ENCODE peak calls at places on chromosomes 12 and 14, in ten cellular contexts. D is PC-9, M is choroid plexus epithelial cell, B is mesendoderm, S is fibroblast of lung, R is skeletal muscle cell, X is A549, T is aorta, J is left ventricle myocardium inferior, Y is SK-N-SH. W is an unnamed sample.

GRCh38 chr14:103880986-103881926 is 33.9 kb upstream of the PPP1R13B start:
- DNase-seq in D (no peak), M (no peak), B (no peak), S (no peak), R (peak), X (no peak), T (no peak), J (peak), Y (peak), W (no peak)

GRCh38 chr12:121628037-121628436 is 1.7 kb downstream of the ORAI1 start:
- DNase-seq in D (peak), M (no peak), B (peak), S (peak), R (no peak), X (no peak), T (no peak), J (no peak), Y (peak), W (no peak)

GRCh38 chr12:42296503-42297109 is 29.3 kb downstream of the ZCRB1 start:
- DNase-seq in D (no peak), M (peak), B (peak), S (no peak), R (no peak), X (peak), T (no peak), J (no peak), Y (no peak), W (peak)

GRCh38 chr14:49478784-49479183 is 107.4 kb downstream of the RPS29 start:
- DNase-seq in D (no peak), M (no peak), B (no peak), S (no peak), R (no peak), X (no peak), T (no peak), J (no peak), Y (no peak), W (no peak)

GRCh38 chr14:96086574-96087077 is 47.5 kb downstream of the C14orf132 start:
- DNase-seq in D (peak), M (no peak), B (no peak), S (peak), R (no peak), X (no peak), T (peak), J (no peak), Y (no peak), W (no peak)

GRCh38 chr12:57591567-57592325 is 754 bp downstream of the PIP4K2C start:
- DNase-seq in D (peak), M (peak), B (peak), S (peak), R (no peak), X (no peak), T (no peak), J (no peak), Y (peak), W (peak)

GRCh38 chr12:52434096-52434733 is at the start of gene KRT75:
- DNase-seq in D (no peak), M (no peak), B (no peak), S (peak), R (no peak), X (no peak), T (no peak), J (no peak), Y (no peak), W (no peak)

GRCh38 chr12:107581616-107582015 is 104.0 kb upstream of the PWP1 start:
- DNase-seq in D (no peak), M (no peak), B (no peak), S (peak), R (no peak), X (no peak), T (no peak), J (no peak), Y (no peak), W (no peak)

GRCh38 chr12:96241484-96242256 is 47.5 kb downstream of the ELK3 start:
- DNase-seq in D (no peak), M (peak), B (peak), S (peak), R (peak), X (peak), T (no peak), J (no peak), Y (no peak), W (peak)

GRCh38 chr12:104643921-104644669 is 187.3 kb downstream of the CHST11 start:
- DNase-seq in D (peak), M (peak), B (no peak), S (no peak), R (no peak), X (no peak), T (no peak), J (peak), Y (peak), W (peak)

GRCh38 chr14:20493634-20494033 is 11.7 kb upstream of the RNASE10 start:
- DNase-seq in D (no peak), M (no peak), B (no peak), S (no peak), R (no peak), X (no peak), T (no peak), J (no peak), Y (no peak), W (no peak)

GRCh38 chr14:43983721-43984120 is 523.4 kb downstream of the FSCB start:
- DNase-seq in D (no peak), M (no peak), B (no peak), S (no peak), R (no peak), X (no peak), T (no peak), J (no peak), Y (no peak), W (no peak)

GRCh38 chr14:100585448-100586152 is 1.6 kb downstream of the BEGAIN start:
- DNase-seq in D (no peak), M (no peak), B (no peak), S (no peak), R (no peak), X (no peak), T (no peak), J (peak), Y (no peak), W (no peak)

GRCh38 chr14:105856676-105857222 is 330.4 kb downstream of the TMEM121 start:
- DNase-seq in D (no peak), M (no peak), B (no peak), S (no peak), R (no peak), X (no peak), T (no peak), J (no peak), Y (peak), W (no peak)

GRCh38 chr12:91219511-91219910 is 36.9 kb upstream of the DCN start:
- DNase-seq in D (no peak), M (peak), B (no peak), S (peak), R (no peak), X (no peak), T (no peak), J (no peak), Y (no peak), W (peak)

GRCh38 chr12:108194585-108194984 is 65.5 kb downstream of the WSCD2 start:
- DNase-seq in D (no peak), M (no peak), B (peak), S (no peak), R (no peak), X (no peak), T (no peak), J (no peak), Y (no peak), W (no peak)

GRCh38 chr12:9332564-9332963 is 124.4 kb upstream of the PZP start:
- DNase-seq in D (no peak), M (no peak), B (no peak), S (no peak), R (no peak), X (no peak), T (no peak), J (no peak), Y (no peak), W (no peak)

GRCh38 chr12:115212356-115212755 is 528.4 kb upstream of the TBX3 start:
- DNase-seq in D (no peak), M (no peak), B (no peak), S (no peak), R (no peak), X (no peak), T (no peak), J (no peak), Y (no peak), W (no peak)

GRCh38 chr12:25123126-25123525 is 71.8 kb downstream of the DNAI7 start:
- DNase-seq in D (no peak), M (no peak), B (no peak), S (no peak), R (no peak), X (no peak), T (no peak), J (no peak), Y (no peak), W (no peak)

GRCh38 chr14:21894003-21894897 is 220.6 kb upstream of the OR4E1 start:
- DNase-seq in D (peak), M (peak), B (peak), S (no peak), R (no peak), X (peak), T (no peak), J (no peak), Y (no peak), W (no peak)

GRCh38 chr14:102185360-102185759 is 45.7 kb downstream of the WDR20 start:
- DNase-seq in D (peak), M (no peak), B (no peak), S (no peak), R (no peak), X (peak), T (no peak), J (no peak), Y (no peak), W (no peak)

GRCh38 chr12:44875954-44876553 is at the start of gene NELL2:
- DNase-seq in D (peak), M (peak), B (peak), S (peak), R (no peak), X (peak), T (peak), J (no peak), Y (peak), W (peak)

GRCh38 chr14:100159865-100160533 is 554 bp upstream of the DEGS2 start:
- DNase-seq in D (no peak), M (no peak), B (peak), S (no peak), R (no peak), X (no peak), T (no peak), J (no peak), Y (no peak), W (no peak)

GRCh38 chr14:105581551-105582341 is 55.4 kb downstream of the TMEM121 start:
- DNase-seq in D (no peak), M (no peak), B (no peak), S (no peak), R (no peak), X (no peak), T (peak), J (no peak), Y (no peak), W (no peak)

GRCh38 chr14:73714656-73715081 is 485 bp upstream of the PNMA1 start:
- DNase-seq in D (no peak), M (no peak), B (no peak), S (peak), R (no peak), X (no peak), T (no peak), J (no peak), Y (peak), W (no peak)

GRCh38 chr14:49879683-49880204 is 13.1 kb upstream of the ARF6 start:
- DNase-seq in D (peak), M (peak), B (peak), S (peak), R (no peak), X (peak), T (no peak), J (no peak), Y (peak), W (peak)

GRCh38 chr12:47155457-47156166 is 75.9 kb upstream of the AMIGO2 start:
- DNase-seq in D (no peak), M (no peak), B (peak), S (peak), R (peak), X (peak), T (no peak), J (no peak), Y (no peak), W (peak)

GRCh38 chr14:45150386-45150890 is 14.7 kb downstream of the FANCM start:
- DNase-seq in D (no peak), M (no peak), B (no peak), S (no peak), R (no peak), X (no peak), T (no peak), J (no peak), Y (no peak), W (no peak)

GRCh38 chr12:93778306-93778705 is 101.1 kb downstream of the CRADD start:
- DNase-seq in D (no peak), M (peak), B (no peak), S (peak), R (peak), X (no peak), T (peak), J (peak), Y (no peak), W (peak)

GRCh38 chr14:95157987-95158712 is 821 bp upstream of the DICER1 start:
- DNase-seq in D (no peak), M (no peak), B (peak), S (no peak), R (no peak), X (peak), T (peak), J (no peak), Y (no peak), W (no peak)

GRCh38 chr14:21910260-21910659 is 236.6 kb upstream of the OR4E1 start:
- DNase-seq in D (no peak), M (no peak), B (no peak), S (no peak), R (no peak), X (no peak), T (no peak), J (no peak), Y (no peak), W (no peak)

GRCh38 chr14:55419663-55420062 is 8.0 kb upstream of the ATG14 start:
- DNase-seq in D (no peak), M (no peak), B (no peak), S (no peak), R (no peak), X (no peak), T (no peak), J (no peak), Y (no peak), W (no peak)

GRCh38 chr12:1083888-1084262 is 92.9 kb downstream of the ERC1 start:
- DNase-seq in D (no peak), M (peak), B (peak), S (peak), R (no peak), X (peak), T (no peak), J (no peak), Y (peak), W (peak)

GRCh38 chr12:95637010-95637409 is 85.7 kb upstream of the USP44 start:
- DNase-seq in D (no peak), M (no peak), B (no peak), S (no peak), R (no peak), X (no peak), T (no peak), J (no peak), Y (no peak), W (no peak)

GRCh38 chr12:29516431-29516875 is 19.0 kb upstream of the OVCH1 start:
- DNase-seq in D (no peak), M (peak), B (no peak), S (peak), R (peak), X (no peak), T (no peak), J (no peak), Y (no peak), W (peak)

GRCh38 chr12:66010787-66011547 is 119.6 kb downstream of the LLPH start:
- DNase-seq in D (no peak), M (no peak), B (no peak), S (no peak), R (no peak), X (no peak), T (no peak), J (no peak), Y (no peak), W (no peak)

GRCh38 chr12:81330480-81330879 is 252.6 kb downstream of the ACSS3 start:
- DNase-seq in D (no peak), M (peak), B (peak), S (no peak), R (no peak), X (no peak), T (no peak), J (no peak), Y (no peak), W (no peak)

GRCh38 chr12:27290501-27291168 is 42.0 kb upstream of the BMAL2 start:
- DNase-seq in D (no peak), M (no peak), B (no peak), S (no peak), R (no peak), X (no peak), T (no peak), J (no peak), Y (no peak), W (no peak)
- H3K4me3 ChIP-seq in D (no peak), M (no peak), B (no peak), S (no peak), R (no peak), X (no peak), T (no peak), J (no peak), Y (no peak), W (no peak)

GRCh38 chr12:32070370-32070769 is 36.3 kb upstream of the BICD1 start:
- DNase-seq in D (no peak), M (peak), B (no peak), S (no peak), R (no peak), X (no peak), T (no peak), J (no peak), Y (no peak), W (peak)
- H3K4me3 ChIP-seq in D (no peak), M (no peak), B (no peak), S (no peak), R (no peak), X (no peak), T (no peak), J (no peak), Y (no peak), W (no peak)

GRCh38 chr12:122976648-122976975 is 1.6 kb downstream of the OGFOD2 start:
- DNase-seq in D (no peak), M (no peak), B (no peak), S (peak), R (no peak), X (no peak), T (peak), J (no peak), Y (no peak), W (no peak)
- H3K4me3 ChIP-seq in D (peak), M (no peak), B (no peak), S (no peak), R (no peak), X (no peak), T (no peak), J (peak), Y (no peak), W (no peak)

DNA sequence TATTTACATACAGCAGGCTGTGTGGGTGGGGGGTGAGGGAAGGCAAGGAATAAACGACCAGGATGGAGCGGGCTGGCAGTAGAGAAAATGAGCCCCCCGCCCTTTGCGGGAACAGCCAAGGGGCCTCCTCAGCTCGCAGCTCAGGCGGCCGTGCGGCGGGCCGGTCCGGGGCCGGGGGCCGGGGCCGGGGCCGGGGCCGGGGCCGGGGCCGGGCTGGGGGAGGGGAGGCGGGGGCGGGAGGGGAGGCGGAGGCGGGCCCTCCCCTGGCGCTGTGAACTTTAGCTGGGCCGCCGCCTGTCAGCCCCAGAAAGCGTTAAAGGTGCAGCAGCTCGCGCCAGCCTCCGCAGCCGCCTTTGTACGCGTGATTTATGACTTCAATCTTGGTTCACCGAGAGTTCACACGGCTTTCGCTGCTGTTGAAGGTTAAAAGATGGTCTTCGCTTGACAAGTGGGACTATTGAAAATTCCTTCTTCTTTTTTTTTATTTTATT is 28.8 kb downstream of the HOXC4 start:
- DNase-seq in D (no peak), M (peak), B (no peak), S (peak), R (no peak), X (no peak), T (no peak), J (no peak), Y (peak), W (no peak)
- H3K4me3 ChIP-seq in D (no peak), M (no peak), B (no peak), S (no peak), R (no peak), X (no peak), T (peak), J (peak), Y (no peak), W (no peak)

DNA sequence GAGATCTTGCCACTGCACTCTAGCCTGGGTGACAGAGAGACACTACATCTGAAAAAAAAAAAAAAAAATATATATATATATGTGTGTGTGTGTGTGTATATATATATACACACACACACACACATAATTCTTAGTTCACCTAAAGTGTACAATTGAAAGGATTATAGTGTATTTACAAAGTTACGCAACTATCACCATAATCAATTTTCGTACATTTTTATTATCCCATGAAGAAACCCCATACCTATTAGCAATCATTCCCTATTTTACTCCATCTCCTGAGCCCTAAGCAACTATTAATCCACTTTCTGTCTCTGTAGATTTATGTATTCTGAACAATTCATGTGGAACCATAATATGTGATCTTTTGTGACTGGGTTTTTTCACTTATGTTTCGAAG is 4.4 kb downstream of the SRP54 start:
- DNase-seq in D (no peak), M (no peak), B (no peak), S (no peak), R (no peak), X (no peak), T (no peak), J (no peak), Y (no peak), W (no peak)
- H3K4me3 ChIP-seq in D (no peak), M (no peak), B (no peak), S (no peak), R (no peak), X (no peak), T (no peak), J (no peak), Y (no peak), W (no peak)

GRCh38 chr14:51327376-51327775 is 87.3 kb downstream of the TMX1 start:
- DNase-seq in D (no peak), M (peak), B (no peak), S (peak), R (no peak), X (no peak), T (no peak), J (no peak), Y (no peak), W (peak)
- H3K4me3 ChIP-seq in D (no peak), M (no peak), B (no peak), S (no peak), R (no peak), X (no peak), T (no peak), J (no peak), Y (no peak), W (no peak)

GRCh38 chr14:68306934-68307758 is 485.7 kb downstream of the ZFP36L1 start:
- DNase-seq in D (peak), M (no peak), B (no peak), S (peak), R (no peak), X (no peak), T (no peak), J (no peak), Y (no peak), W (no peak)
- H3K4me3 ChIP-seq in D (peak), M (no peak), B (no peak), S (no peak), R (no peak), X (no peak), T (no peak), J (no peak), Y (no peak), W (no peak)

DNA sequence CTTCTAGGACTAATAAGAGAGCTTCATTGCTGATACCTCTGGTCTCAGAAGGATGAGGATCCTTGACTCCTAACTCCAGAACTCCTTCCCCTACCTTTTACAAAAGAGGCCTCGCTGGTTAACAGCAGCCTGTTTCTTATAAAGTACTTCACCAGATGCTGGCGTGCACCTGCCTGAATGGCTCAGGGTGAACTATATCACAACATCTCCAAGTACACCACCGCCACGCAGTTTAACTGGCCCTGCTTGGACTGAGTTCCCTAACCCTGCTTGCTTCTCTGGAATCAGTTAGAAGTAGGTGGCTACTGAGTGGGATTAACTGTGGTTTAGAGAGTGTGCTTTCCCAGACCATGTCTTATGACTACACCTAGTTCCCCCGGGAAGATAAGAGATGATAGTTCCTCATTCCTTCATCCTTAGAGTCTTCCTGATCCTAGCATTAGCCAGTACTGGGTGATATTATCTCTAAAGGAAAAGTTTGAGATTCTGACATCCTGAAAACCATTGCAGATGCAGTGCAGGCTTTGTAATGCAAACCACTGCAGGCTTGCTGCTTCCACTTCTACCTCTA is 3.0 kb downstream of the FOXJ2 start:
- DNase-seq in D (no peak), M (no peak), B (peak), S (peak), R (no peak), X (no peak), T (peak), J (no peak), Y (no peak), W (no peak)
- H3K4me3 ChIP-seq in D (peak), M (no peak), B (no peak), S (no peak), R (no peak), X (no peak), T (peak), J (peak), Y (no peak), W (no peak)